ENCODE peak calls at places on chromosomes 13 and 19, in six cellular contexts. One of them, this sample, is unnamed.

GRCh38 chr19:39970424-39970673 is 616 bp upstream of the PSMC4 start:
- DNase-seq in GM23248: no peak
- DNase-seq in HCT116: no peak
- DNase-seq in SK-N-SH: no peak
- DNase-seq in neural progenitor cell: no peak
- DNase-seq in MM.1S: no peak
- DNase-seq in this sample: peak

GRCh38 chr13:20796791-20797513 is 23.2 kb upstream of the EEF1AKMT1 start:
- DNase-seq in GM23248: peak
- DNase-seq in HCT116: no peak
- DNase-seq in SK-N-SH: no peak
- DNase-seq in neural progenitor cell: no peak
- DNase-seq in MM.1S: no peak
- DNase-seq in this sample: peak

GRCh38 chr13:99859178-99860177 is 112.1 kb downstream of the ZIC5 start:
- DNase-seq in GM23248: no peak
- DNase-seq in HCT116: no peak
- DNase-seq in SK-N-SH: no peak
- DNase-seq in neural progenitor cell: peak
- DNase-seq in MM.1S: peak
- DNase-seq in this sample: no peak

GRCh38 chr19:583198-583967 is 6.3 kb upstream of the HCN2 start:
- DNase-seq in GM23248: no peak
- DNase-seq in HCT116: no peak
- DNase-seq in SK-N-SH: no peak
- DNase-seq in neural progenitor cell: no peak
- DNase-seq in MM.1S: no peak
- DNase-seq in this sample: no peak

GRCh38 chr19:13302521-13303270 is 152.5 kb downstream of the IER2 start:
- DNase-seq in GM23248: peak
- DNase-seq in HCT116: no peak
- DNase-seq in SK-N-SH: no peak
- DNase-seq in neural progenitor cell: peak
- DNase-seq in MM.1S: no peak
- DNase-seq in this sample: peak

GRCh38 chr13:46831588-46832194 is 34.7 kb upstream of the ESD start:
- DNase-seq in GM23248: peak
- DNase-seq in HCT116: peak
- DNase-seq in SK-N-SH: peak
- DNase-seq in neural progenitor cell: peak
- DNase-seq in MM.1S: peak
- DNase-seq in this sample: peak

GRCh38 chr19:56117376-56117884 is 3.7 kb downstream of the ZNF787 start:
- DNase-seq in GM23248: no peak
- DNase-seq in HCT116: no peak
- DNase-seq in SK-N-SH: no peak
- DNase-seq in neural progenitor cell: no peak
- DNase-seq in MM.1S: no peak
- DNase-seq in this sample: no peak

GRCh38 chr19:7879102-7879770 is 5.0 kb upstream of the PRR36 start:
- DNase-seq in GM23248: no peak
- DNase-seq in HCT116: no peak
- DNase-seq in SK-N-SH: no peak
- DNase-seq in neural progenitor cell: no peak
- DNase-seq in MM.1S: no peak
- DNase-seq in this sample: no peak

GRCh38 chr19:1217366-1217765 is 11.8 kb downstream of the STK11 start:
- DNase-seq in GM23248: no peak
- DNase-seq in HCT116: no peak
- DNase-seq in SK-N-SH: no peak
- DNase-seq in neural progenitor cell: no peak
- DNase-seq in MM.1S: no peak
- DNase-seq in this sample: no peak

GRCh38 chr13:110023729-110024645 is 237.6 kb upstream of the IRS2 start:
- DNase-seq in GM23248: no peak
- DNase-seq in HCT116: no peak
- DNase-seq in SK-N-SH: no peak
- DNase-seq in neural progenitor cell: peak
- DNase-seq in MM.1S: no peak
- DNase-seq in this sample: no peak

GRCh38 chr19:54332149-54332548 is 6.8 kb downstream of the LILRA4 start:
- DNase-seq in GM23248: no peak
- DNase-seq in HCT116: no peak
- DNase-seq in SK-N-SH: no peak
- DNase-seq in neural progenitor cell: no peak
- DNase-seq in MM.1S: no peak
- DNase-seq in this sample: no peak

GRCh38 chr19:33391631-33392249 is 18.2 kb downstream of the CEBPG start:
- DNase-seq in GM23248: no peak
- DNase-seq in HCT116: no peak
- DNase-seq in SK-N-SH: peak
- DNase-seq in neural progenitor cell: no peak
- DNase-seq in MM.1S: no peak
- DNase-seq in this sample: no peak

GRCh38 chr19:28874742-28875141 is 338.2 kb downstream of the UQCRFS1 start:
- DNase-seq in GM23248: no peak
- DNase-seq in HCT116: no peak
- DNase-seq in SK-N-SH: no peak
- DNase-seq in neural progenitor cell: no peak
- DNase-seq in MM.1S: no peak
- DNase-seq in this sample: no peak

GRCh38 chr13:106535552-106536243 is at the start of gene EFNB2:
- DNase-seq in GM23248: peak
- DNase-seq in HCT116: peak
- DNase-seq in SK-N-SH: peak
- DNase-seq in neural progenitor cell: peak
- DNase-seq in MM.1S: peak
- DNase-seq in this sample: peak

GRCh38 chr13:50318887-50319286 is 303.6 kb downstream of the KCNRG start:
- DNase-seq in GM23248: no peak
- DNase-seq in HCT116: no peak
- DNase-seq in SK-N-SH: no peak
- DNase-seq in neural progenitor cell: peak
- DNase-seq in MM.1S: no peak
- DNase-seq in this sample: no peak

GRCh38 chr19:8391274-8392016 is 1.3 kb downstream of the RAB11B start:
- DNase-seq in GM23248: no peak
- DNase-seq in HCT116: no peak
- DNase-seq in SK-N-SH: no peak
- DNase-seq in neural progenitor cell: no peak
- DNase-seq in MM.1S: no peak
- DNase-seq in this sample: no peak

GRCh38 chr19:20840371-20840770 is 64.3 kb downstream of the ZNF66 start:
- DNase-seq in GM23248: no peak
- DNase-seq in HCT116: no peak
- DNase-seq in SK-N-SH: no peak
- DNase-seq in neural progenitor cell: no peak
- DNase-seq in MM.1S: no peak
- DNase-seq in this sample: peak

GRCh38 chr13:109494955-109495354 is 291.4 kb downstream of the IRS2 start:
- DNase-seq in GM23248: peak
- DNase-seq in HCT116: no peak
- DNase-seq in SK-N-SH: peak
- DNase-seq in neural progenitor cell: no peak
- DNase-seq in MM.1S: no peak
- DNase-seq in this sample: peak

GRCh38 chr13:30792257-30793000 is 57.1 kb downstream of the ALOX5AP start:
- DNase-seq in GM23248: peak
- DNase-seq in HCT116: peak
- DNase-seq in SK-N-SH: peak
- DNase-seq in neural progenitor cell: peak
- DNase-seq in MM.1S: no peak
- DNase-seq in this sample: peak

GRCh38 chr13:23504188-23504587 is 66.0 kb upstream of the TNFRSF19 start:
- DNase-seq in GM23248: peak
- DNase-seq in HCT116: no peak
- DNase-seq in SK-N-SH: peak
- DNase-seq in neural progenitor cell: no peak
- DNase-seq in MM.1S: no peak
- DNase-seq in this sample: peak

GRCh38 chr19:34996978-34997640 is 3.0 kb upstream of the GRAMD1A start:
- DNase-seq in GM23248: no peak
- DNase-seq in HCT116: no peak
- DNase-seq in SK-N-SH: no peak
- DNase-seq in neural progenitor cell: no peak
- DNase-seq in MM.1S: no peak
- DNase-seq in this sample: no peak

GRCh38 chr19:45164577-45165335 is 4.0 kb upstream of the NKPD1 start:
- DNase-seq in GM23248: peak
- DNase-seq in HCT116: peak
- DNase-seq in SK-N-SH: no peak
- DNase-seq in neural progenitor cell: peak
- DNase-seq in MM.1S: peak
- DNase-seq in this sample: no peak

GRCh38 chr19:56091066-56091490 is 30.0 kb downstream of the ZNF787 start:
- DNase-seq in GM23248: peak
- DNase-seq in HCT116: no peak
- DNase-seq in SK-N-SH: no peak
- DNase-seq in neural progenitor cell: no peak
- DNase-seq in MM.1S: no peak
- DNase-seq in this sample: peak

GRCh38 chr19:3175761-3176714 is 2.5 kb upstream of the S1PR4 start:
- DNase-seq in GM23248: peak
- DNase-seq in HCT116: peak
- DNase-seq in SK-N-SH: no peak
- DNase-seq in neural progenitor cell: no peak
- DNase-seq in MM.1S: no peak
- DNase-seq in this sample: peak

GRCh38 chr13:43044720-43045301 is 21.4 kb downstream of the DNAJC15 start:
- DNase-seq in GM23248: no peak
- DNase-seq in HCT116: no peak
- DNase-seq in SK-N-SH: no peak
- DNase-seq in neural progenitor cell: no peak
- DNase-seq in MM.1S: peak
- DNase-seq in this sample: no peak

DNA sequence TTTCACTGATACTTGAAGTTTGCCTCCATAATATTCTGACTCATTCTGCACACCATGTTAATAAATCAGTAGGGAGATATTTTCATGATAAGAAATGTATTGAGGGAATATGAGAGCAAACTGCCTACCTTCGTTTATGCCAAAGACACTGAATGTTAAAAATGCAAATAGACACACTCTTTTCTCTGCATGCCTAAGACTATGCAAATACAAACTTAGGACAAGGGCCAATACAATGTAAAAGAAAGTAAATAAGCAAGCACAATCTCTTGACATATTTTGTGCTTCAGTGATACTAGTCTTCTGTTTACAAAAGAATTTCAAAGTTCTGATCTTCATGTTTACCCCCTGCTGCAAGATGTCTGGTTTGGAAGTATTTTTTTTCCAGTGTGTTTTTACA is 253.1 kb downstream of the LIG4 start:
- DNase-seq in GM23248: no peak
- DNase-seq in HCT116: no peak
- DNase-seq in SK-N-SH: no peak
- DNase-seq in neural progenitor cell: no peak
- DNase-seq in MM.1S: no peak
- DNase-seq in this sample: no peak
- H3K4me2 ChIP-seq in GM23248: no peak
- H3K4me2 ChIP-seq in HCT116: no peak
- H3K4me2 ChIP-seq in SK-N-SH: no peak
- H3K4me2 ChIP-seq in neural progenitor cell: no peak
- H3K4me2 ChIP-seq in MM.1S: no peak
- H3K4me2 ChIP-seq in this sample: no peak

GRCh38 chr13:85806553-85807175 is 7.4 kb upstream of the SLITRK6 start:
- DNase-seq in GM23248: peak
- DNase-seq in HCT116: peak
- DNase-seq in SK-N-SH: peak
- DNase-seq in neural progenitor cell: peak
- DNase-seq in MM.1S: peak
- DNase-seq in this sample: peak
- TF ChIP-seq EZH2phosphoT487 in GM23248: no peak
- TF ChIP-seq EZH2phosphoT487 in HCT116: no peak
- TF ChIP-seq EZH2phosphoT487 in SK-N-SH: no peak
- TF ChIP-seq EZH2phosphoT487 in neural progenitor cell: no peak
- TF ChIP-seq EZH2phosphoT487 in MM.1S: no peak
- TF ChIP-seq EZH2phosphoT487 in this sample: no peak

GRCh38 chr13:36130168-36130541 is 1.0 kb downstream of the DCLK1 start:
- DNase-seq in GM23248: no peak
- DNase-seq in HCT116: no peak
- DNase-seq in SK-N-SH: no peak
- DNase-seq in neural progenitor cell: no peak
- DNase-seq in MM.1S: no peak
- DNase-seq in this sample: no peak
- H3K9ac ChIP-seq in GM23248: no peak
- H3K9ac ChIP-seq in HCT116: no peak
- H3K9ac ChIP-seq in SK-N-SH: peak
- H3K9ac ChIP-seq in neural progenitor cell: no peak
- H3K9ac ChIP-seq in MM.1S: no peak
- H3K9ac ChIP-seq in this sample: no peak

DNA sequence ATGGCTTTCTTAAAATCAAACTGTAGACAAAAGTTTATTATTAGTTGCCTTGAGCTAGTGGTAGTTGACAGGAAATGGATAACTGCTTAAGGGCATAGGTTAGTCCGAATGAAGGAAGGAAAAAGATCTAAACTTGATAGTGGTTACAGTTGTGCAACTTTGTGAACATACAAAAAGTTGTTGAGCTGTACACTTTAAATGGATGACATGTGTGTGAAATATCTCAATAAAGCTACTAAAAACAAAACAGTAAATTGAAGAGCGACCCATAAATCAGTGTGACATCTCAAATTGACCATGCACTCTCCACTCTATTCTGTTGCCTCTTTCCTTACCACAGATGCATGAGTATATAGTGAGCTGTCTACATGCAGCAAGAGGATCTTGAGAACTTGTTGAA is 1757.8 kb downstream of the PCDH9 start:
- DNase-seq in GM23248: no peak
- DNase-seq in HCT116: no peak
- DNase-seq in SK-N-SH: no peak
- DNase-seq in neural progenitor cell: no peak
- DNase-seq in MM.1S: no peak
- DNase-seq in this sample: peak
- H3K4me2 ChIP-seq in GM23248: no peak
- H3K4me2 ChIP-seq in HCT116: no peak
- H3K4me2 ChIP-seq in SK-N-SH: no peak
- H3K4me2 ChIP-seq in neural progenitor cell: no peak
- H3K4me2 ChIP-seq in MM.1S: no peak
- H3K4me2 ChIP-seq in this sample: no peak

This sample was measured in PC-3.